ENCODE peak calls at places on chromosomes 3 and 15, in eight cellular contexts. One of them, this sample, is unnamed.
A peak's percentile ranks its signal among the peaks of the same experiment; 100 is the strongest.

GRCh38 chr3:128266453-128266852 is 113.2 kb downstream of the EEFSEC start:
- DNase-seq in transverse colon: no peak
- DNase-seq in lung: no peak
- DNase-seq in skeletal muscle cell: no peak
- DNase-seq in GM23248: no peak
- DNase-seq in endodermal cell: no peak
- DNase-seq in CD8-positive, alpha-beta T cell: no peak
- DNase-seq in stomach: no peak
- DNase-seq in this sample: no peak

GRCh38 chr3:100891033-100891432 is 102.2 kb downstream of the ABI3BP start:
- DNase-seq in transverse colon: no peak
- DNase-seq in lung: no peak
- DNase-seq in skeletal muscle cell: no peak
- DNase-seq in GM23248: peak; percentile 67
- DNase-seq in endodermal cell: no peak
- DNase-seq in CD8-positive, alpha-beta T cell: no peak
- DNase-seq in stomach: no peak
- DNase-seq in this sample: no peak

GRCh38 chr3:113979916-113980315 is 32.1 kb downstream of the ZDHHC23 start:
- DNase-seq in transverse colon: no peak
- DNase-seq in lung: no peak
- DNase-seq in skeletal muscle cell: no peak
- DNase-seq in GM23248: no peak
- DNase-seq in endodermal cell: no peak
- DNase-seq in CD8-positive, alpha-beta T cell: no peak
- DNase-seq in stomach: no peak
- DNase-seq in this sample: no peak

GRCh38 chr3:99747915-99748314 is 69.7 kb upstream of the CMSS1 start:
- DNase-seq in transverse colon: no peak
- DNase-seq in lung: no peak
- DNase-seq in skeletal muscle cell: peak; percentile 33
- DNase-seq in GM23248: peak; percentile 73
- DNase-seq in endodermal cell: no peak
- DNase-seq in CD8-positive, alpha-beta T cell: no peak
- DNase-seq in stomach: no peak
- DNase-seq in this sample: no peak

GRCh38 chr15:52709172-52709979 is 30.2 kb upstream of the ATOSA start:
- DNase-seq in transverse colon: peak; percentile 85
- DNase-seq in lung: no peak
- DNase-seq in skeletal muscle cell: no peak
- DNase-seq in GM23248: no peak
- DNase-seq in endodermal cell: peak; percentile 94
- DNase-seq in CD8-positive, alpha-beta T cell: no peak
- DNase-seq in stomach: peak; percentile 69
- DNase-seq in this sample: peak; percentile 10

GRCh38 chr3:47001731-47002489 is 22.4 kb downstream of the NBEAL2 start:
- DNase-seq in transverse colon: no peak
- DNase-seq in lung: no peak
- DNase-seq in skeletal muscle cell: no peak
- DNase-seq in GM23248: no peak
- DNase-seq in endodermal cell: no peak
- DNase-seq in CD8-positive, alpha-beta T cell: no peak
- DNase-seq in stomach: no peak
- DNase-seq in this sample: no peak

GRCh38 chr3:129936757-129937156 is 37.8 kb upstream of the TRH start:
- DNase-seq in transverse colon: peak; percentile 53
- DNase-seq in lung: peak; percentile 55
- DNase-seq in skeletal muscle cell: peak; percentile 21
- DNase-seq in GM23248: peak; percentile 72
- DNase-seq in endodermal cell: no peak
- DNase-seq in CD8-positive, alpha-beta T cell: no peak
- DNase-seq in stomach: peak; percentile 41
- DNase-seq in this sample: no peak

GRCh38 chr3:171991166-171991565 is 48.2 kb upstream of the FNDC3B start:
- DNase-seq in transverse colon: no peak
- DNase-seq in lung: no peak
- DNase-seq in skeletal muscle cell: no peak
- DNase-seq in GM23248: no peak
- DNase-seq in endodermal cell: no peak
- DNase-seq in CD8-positive, alpha-beta T cell: no peak
- DNase-seq in stomach: no peak
- DNase-seq in this sample: no peak

GRCh38 chr15:77057650-77058049 is 13.3 kb downstream of the TSPAN3 start:
- DNase-seq in transverse colon: no peak
- DNase-seq in lung: no peak
- DNase-seq in skeletal muscle cell: no peak
- DNase-seq in GM23248: no peak
- DNase-seq in endodermal cell: no peak
- DNase-seq in CD8-positive, alpha-beta T cell: no peak
- DNase-seq in stomach: no peak
- DNase-seq in this sample: no peak

GRCh38 chr15:77060560-77060959 is 10.3 kb downstream of the TSPAN3 start:
- DNase-seq in transverse colon: no peak
- DNase-seq in lung: no peak
- DNase-seq in skeletal muscle cell: peak; percentile 47
- DNase-seq in GM23248: peak; percentile 79
- DNase-seq in endodermal cell: no peak
- DNase-seq in CD8-positive, alpha-beta T cell: no peak
- DNase-seq in stomach: no peak
- DNase-seq in this sample: no peak

GRCh38 chr15:77058468-77058867 is 12.4 kb downstream of the TSPAN3 start:
- DNase-seq in transverse colon: no peak
- DNase-seq in lung: no peak
- DNase-seq in skeletal muscle cell: no peak
- DNase-seq in GM23248: no peak
- DNase-seq in endodermal cell: no peak
- DNase-seq in CD8-positive, alpha-beta T cell: no peak
- DNase-seq in stomach: no peak
- DNase-seq in this sample: no peak

GRCh38 chr15:77057072-77057471 is 13.8 kb downstream of the TSPAN3 start:
- DNase-seq in transverse colon: no peak
- DNase-seq in lung: no peak
- DNase-seq in skeletal muscle cell: no peak
- DNase-seq in GM23248: no peak
- DNase-seq in endodermal cell: no peak
- DNase-seq in CD8-positive, alpha-beta T cell: no peak
- DNase-seq in stomach: no peak
- DNase-seq in this sample: no peak

DNA sequence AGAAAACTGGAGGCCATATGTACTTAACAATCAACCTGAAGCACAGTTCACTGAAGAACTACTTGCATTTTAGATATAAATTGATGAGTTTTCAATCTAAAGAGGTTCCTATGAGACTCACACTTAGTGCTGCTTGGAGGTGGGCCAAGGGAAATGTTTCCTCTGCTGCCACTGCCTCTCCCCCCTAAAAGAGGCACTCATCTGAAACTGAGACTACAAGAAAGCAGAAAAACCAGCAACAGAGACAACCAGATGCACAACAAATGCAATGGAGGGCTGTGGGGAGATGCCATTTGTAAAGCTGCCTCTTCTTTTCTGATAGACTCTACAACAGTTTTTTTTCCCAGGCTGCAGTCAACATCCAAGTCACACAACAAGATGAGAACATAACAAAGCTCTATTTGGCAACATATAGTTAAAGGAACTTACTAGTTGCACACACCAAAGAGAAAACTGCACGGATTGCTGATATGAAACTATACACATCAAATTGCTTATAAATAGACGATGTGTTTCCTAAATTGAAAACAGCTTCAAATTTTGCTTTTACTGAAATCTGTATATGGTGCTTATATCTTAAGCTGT is 11.1 kb downstream of the TSPAN3 start:
- DNase-seq in transverse colon: no peak
- DNase-seq in lung: no peak
- DNase-seq in skeletal muscle cell: no peak
- DNase-seq in GM23248: peak; percentile 47
- DNase-seq in endodermal cell: no peak
- DNase-seq in CD8-positive, alpha-beta T cell: no peak
- DNase-seq in stomach: no peak
- DNase-seq in this sample: peak; percentile 37
- H3K4me3 ChIP-seq in transverse colon: no peak overlapping the region
- H3K4me3 ChIP-seq in lung: no peak overlapping the region
- H3K4me3 ChIP-seq in skeletal muscle cell: no peak overlapping the region
- H3K4me3 ChIP-seq in GM23248: peak overlapping the region; percentile 16
- H3K4me3 ChIP-seq in endodermal cell: no peak overlapping the region
- H3K4me3 ChIP-seq in CD8-positive, alpha-beta T cell: no peak overlapping the region
- H3K4me3 ChIP-seq in stomach: no peak overlapping the region
- H3K4me3 ChIP-seq in this sample: peak overlapping the region; percentile 5

DNA sequence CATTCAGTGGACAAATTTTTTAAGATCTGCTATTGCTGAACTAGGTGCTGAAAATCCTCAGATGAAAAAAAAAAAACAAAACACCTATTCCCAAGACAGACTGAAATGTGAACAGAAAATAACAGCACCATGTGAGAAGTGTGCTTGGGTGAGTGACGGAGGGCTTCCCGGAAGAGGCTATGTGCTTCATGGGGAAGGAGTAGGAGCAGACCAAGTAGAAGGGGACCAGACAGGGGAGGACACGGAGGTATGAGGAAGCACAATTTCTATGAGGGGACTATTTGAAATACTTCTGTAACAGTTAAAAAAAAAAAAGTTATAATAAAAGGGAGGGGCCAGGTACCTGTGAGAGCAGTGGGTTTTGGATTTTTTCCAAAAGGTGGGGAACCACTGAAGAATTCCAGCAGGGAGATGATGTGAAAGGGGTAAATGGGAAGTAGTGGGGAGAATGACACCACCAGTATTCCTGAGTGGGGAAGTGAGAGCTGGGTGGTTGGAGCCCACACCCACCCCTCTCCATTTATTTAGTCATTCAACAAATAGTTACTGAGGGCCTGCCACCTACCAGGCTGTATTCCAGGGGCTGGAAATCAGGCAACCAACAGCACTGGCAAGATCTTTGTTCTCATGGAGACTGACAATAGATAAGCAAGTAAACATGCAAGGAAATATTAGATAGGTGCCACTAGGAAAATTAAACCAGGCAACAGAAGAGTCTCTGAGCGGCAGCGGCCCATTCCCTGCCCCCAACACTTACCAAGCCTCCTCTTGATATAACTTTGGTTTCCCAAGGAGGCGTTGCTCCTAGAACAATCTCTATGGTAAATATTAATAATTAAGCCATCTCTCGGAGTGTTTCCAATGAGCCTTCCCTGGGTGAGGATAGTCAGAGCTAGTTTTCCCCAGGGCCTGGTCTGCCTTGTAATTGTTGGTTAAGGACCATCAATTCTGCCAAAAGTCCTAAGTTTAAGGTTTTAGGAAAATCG is 3.8 kb upstream of the USP3 start:
- DNase-seq in transverse colon: peak; percentile 31
- DNase-seq in lung: no peak
- DNase-seq in skeletal muscle cell: no peak
- DNase-seq in GM23248: no peak
- DNase-seq in endodermal cell: no peak
- DNase-seq in CD8-positive, alpha-beta T cell: no peak
- DNase-seq in stomach: peak; percentile 72
- DNase-seq in this sample: no peak
- H3K4me3 ChIP-seq in transverse colon: no peak overlapping the region
- H3K4me3 ChIP-seq in lung: no peak overlapping the region
- H3K4me3 ChIP-seq in skeletal muscle cell: peak overlapping the region; percentile 10
- H3K4me3 ChIP-seq in GM23248: peak overlapping the region; percentile 39
- H3K4me3 ChIP-seq in endodermal cell: peak overlapping the region; percentile 13
- H3K4me3 ChIP-seq in CD8-positive, alpha-beta T cell: no peak overlapping the region
- H3K4me3 ChIP-seq in stomach: peak overlapping the region; percentile 28
- H3K4me3 ChIP-seq in this sample: no peak overlapping the region

GRCh38 chr3:119298565-119298941 is 4.4 kb downstream of the ARHGAP31 start:
- DNase-seq in transverse colon: no peak
- DNase-seq in lung: no peak
- DNase-seq in skeletal muscle cell: no peak
- DNase-seq in GM23248: no peak
- DNase-seq in endodermal cell: no peak
- DNase-seq in CD8-positive, alpha-beta T cell: no peak
- DNase-seq in stomach: no peak
- DNase-seq in this sample: no peak

GRCh38 chr3:119301662-119302061 is 7.5 kb downstream of the ARHGAP31 start:
- DNase-seq in transverse colon: no peak
- DNase-seq in lung: no peak
- DNase-seq in skeletal muscle cell: no peak
- DNase-seq in GM23248: no peak
- DNase-seq in endodermal cell: no peak
- DNase-seq in CD8-positive, alpha-beta T cell: no peak
- DNase-seq in stomach: no peak
- DNase-seq in this sample: no peak

GRCh38 chr3:119302697-119303630 is 8.8 kb downstream of the ARHGAP31 start:
- DNase-seq in transverse colon: no peak
- DNase-seq in lung: no peak
- DNase-seq in skeletal muscle cell: no peak
- DNase-seq in GM23248: no peak
- DNase-seq in endodermal cell: peak; percentile 36
- DNase-seq in CD8-positive, alpha-beta T cell: no peak
- DNase-seq in stomach: no peak
- DNase-seq in this sample: no peak

GRCh38 chr3:119304201-119304713 is 10.1 kb downstream of the ARHGAP31 start:
- DNase-seq in transverse colon: no peak
- DNase-seq in lung: no peak
- DNase-seq in skeletal muscle cell: no peak
- DNase-seq in GM23248: peak; percentile 73
- DNase-seq in endodermal cell: peak; percentile 57
- DNase-seq in CD8-positive, alpha-beta T cell: no peak
- DNase-seq in stomach: no peak
- DNase-seq in this sample: no peak

DNA sequence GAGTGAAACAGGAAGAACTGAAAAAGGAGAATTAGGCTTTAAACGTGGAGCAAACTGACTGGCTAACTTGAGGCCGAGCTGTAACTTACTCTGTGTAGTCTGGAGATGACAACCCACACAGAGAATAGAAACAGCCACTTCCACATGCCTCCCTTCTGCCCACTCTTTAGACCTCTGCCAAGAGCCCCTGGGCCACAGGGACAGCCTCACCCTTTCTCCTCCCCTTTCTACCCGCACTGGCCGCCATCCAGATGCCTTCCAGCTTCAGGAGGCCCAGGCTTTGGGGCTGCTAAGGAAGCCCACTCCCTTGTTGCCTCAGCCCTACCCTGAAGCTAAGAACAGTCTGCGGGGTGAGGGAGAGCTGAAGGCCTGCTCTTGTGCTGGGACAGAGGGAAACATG is 6.8 kb downstream of the ARHGAP31 start:
- DNase-seq in transverse colon: no peak
- DNase-seq in lung: no peak
- DNase-seq in skeletal muscle cell: no peak
- DNase-seq in GM23248: peak; percentile 9
- DNase-seq in endodermal cell: no peak
- DNase-seq in CD8-positive, alpha-beta T cell: no peak
- DNase-seq in stomach: no peak
- DNase-seq in this sample: no peak
- H3K4me3 ChIP-seq in transverse colon: no peak overlapping the region
- H3K4me3 ChIP-seq in lung: no peak overlapping the region
- H3K4me3 ChIP-seq in skeletal muscle cell: no peak overlapping the region
- H3K4me3 ChIP-seq in GM23248: no peak overlapping the region
- H3K4me3 ChIP-seq in endodermal cell: no peak overlapping the region
- H3K4me3 ChIP-seq in CD8-positive, alpha-beta T cell: no peak overlapping the region
- H3K4me3 ChIP-seq in stomach: no peak overlapping the region
- H3K4me3 ChIP-seq in this sample: no peak overlapping the region

GRCh38 chr3:16118396-16118795 is 56.1 kb upstream of the GALNT15 start:
- DNase-seq in transverse colon: no peak
- DNase-seq in lung: no peak
- DNase-seq in skeletal muscle cell: no peak
- DNase-seq in GM23248: no peak
- DNase-seq in endodermal cell: no peak
- DNase-seq in CD8-positive, alpha-beta T cell: no peak
- DNase-seq in stomach: no peak
- DNase-seq in this sample: no peak

GRCh38 chr3:16124636-16125035 is 49.8 kb upstream of the GALNT15 start:
- DNase-seq in transverse colon: no peak
- DNase-seq in lung: no peak
- DNase-seq in skeletal muscle cell: peak; percentile 96
- DNase-seq in GM23248: peak; percentile 96
- DNase-seq in endodermal cell: no peak
- DNase-seq in CD8-positive, alpha-beta T cell: no peak
- DNase-seq in stomach: no peak
- DNase-seq in this sample: no peak

GRCh38 chr3:16122661-16123060 is 51.8 kb upstream of the GALNT15 start:
- DNase-seq in transverse colon: no peak
- DNase-seq in lung: no peak
- DNase-seq in skeletal muscle cell: no peak
- DNase-seq in GM23248: no peak
- DNase-seq in endodermal cell: no peak
- DNase-seq in CD8-positive, alpha-beta T cell: no peak
- DNase-seq in stomach: no peak
- DNase-seq in this sample: no peak

GRCh38 chr3:16122155-16122554 is 52.3 kb upstream of the GALNT15 start:
- DNase-seq in transverse colon: no peak
- DNase-seq in lung: no peak
- DNase-seq in skeletal muscle cell: no peak
- DNase-seq in GM23248: no peak
- DNase-seq in endodermal cell: no peak
- DNase-seq in CD8-positive, alpha-beta T cell: no peak
- DNase-seq in stomach: no peak
- DNase-seq in this sample: no peak

GRCh38 chr3:16119887-16120286 is 54.6 kb upstream of the GALNT15 start:
- DNase-seq in transverse colon: no peak
- DNase-seq in lung: no peak
- DNase-seq in skeletal muscle cell: no peak
- DNase-seq in GM23248: no peak
- DNase-seq in endodermal cell: no peak
- DNase-seq in CD8-positive, alpha-beta T cell: no peak
- DNase-seq in stomach: no peak
- DNase-seq in this sample: no peak
- H3K4me3 ChIP-seq in transverse colon: no peak overlapping the region
- H3K4me3 ChIP-seq in lung: no peak overlapping the region
- H3K4me3 ChIP-seq in skeletal muscle cell: no peak overlapping the region
- H3K4me3 ChIP-seq in GM23248: no peak overlapping the region
- H3K4me3 ChIP-seq in endodermal cell: no peak overlapping the region
- H3K4me3 ChIP-seq in CD8-positive, alpha-beta T cell: no peak overlapping the region
- H3K4me3 ChIP-seq in stomach: no peak overlapping the region
- H3K4me3 ChIP-seq in this sample: no peak overlapping the region

This sample was measured in GM06990.